ENCODE peak calls at places on chromosomes 6 and 20, in seven cellular contexts. One of them, this sample, is unnamed.

GRCh38 chr6:166586424-166587156 is at the start of gene RAMACL:
- DNase-seq in activated naive CD4-positive, alpha-beta T cell: no peak
- DNase-seq in fibroblast of pulmonary artery: no peak
- DNase-seq in EH: no peak
- DNase-seq in substantia nigra: no peak
- DNase-seq in activated CD4-positive, alpha-beta T cell treated with anti-CD3 and anti-CD28 coated beads, Interleukin-2, amount 50 U/mL, for 24 hours: peak; percentile 21
- DNase-seq in NCI-H1092: no peak
- DNase-seq in this sample: no peak

GRCh38 chr6:31386977-31387376 is 16.4 kb upstream of the MICA start:
- DNase-seq in activated naive CD4-positive, alpha-beta T cell: no peak
- DNase-seq in substantia nigra: no peak
- DNase-seq in NCI-H1092: no peak
- DNase-seq in EH: no peak
- DNase-seq in activated CD4-positive, alpha-beta T cell treated with anti-CD3 and anti-CD28 coated beads, Interleukin-2, amount 50 U/mL, for 24 hours: no peak
- DNase-seq in fibroblast of pulmonary artery: no peak
- DNase-seq in this sample: no peak

GRCh38 chr20:15917333-15917732 is 655.9 kb downstream of the KIF16B start:
- DNase-seq in fibroblast of pulmonary artery: no peak
- DNase-seq in substantia nigra: no peak
- DNase-seq in NCI-H1092: no peak
- DNase-seq in activated naive CD4-positive, alpha-beta T cell: no peak
- DNase-seq in EH: no peak
- DNase-seq in activated CD4-positive, alpha-beta T cell treated with anti-CD3 and anti-CD28 coated beads, Interleukin-2, amount 50 U/mL, for 24 hours: no peak
- DNase-seq in this sample: no peak

GRCh38 chr6:168265827-168266815 is 53.5 kb downstream of the DACT2 start:
- DNase-seq in activated naive CD4-positive, alpha-beta T cell: no peak
- DNase-seq in EH: no peak
- DNase-seq in substantia nigra: no peak
- DNase-seq in activated CD4-positive, alpha-beta T cell treated with anti-CD3 and anti-CD28 coated beads, Interleukin-2, amount 50 U/mL, for 24 hours: no peak
- DNase-seq in fibroblast of pulmonary artery: no peak
- DNase-seq in NCI-H1092: no peak
- DNase-seq in this sample: no peak

GRCh38 chr6:170091000-170091638 is 199.8 kb downstream of the DLL1 start:
- DNase-seq in activated naive CD4-positive, alpha-beta T cell: no peak
- DNase-seq in activated CD4-positive, alpha-beta T cell treated with anti-CD3 and anti-CD28 coated beads, Interleukin-2, amount 50 U/mL, for 24 hours: no peak
- DNase-seq in substantia nigra: no peak
- DNase-seq in EH: no peak
- DNase-seq in fibroblast of pulmonary artery: no peak
- DNase-seq in NCI-H1092: no peak
- DNase-seq in this sample: no peak

GRCh38 chr6:107064579-107065065 is 36.6 kb downstream of the MTRES1 start:
- DNase-seq in EH: peak; percentile 82
- DNase-seq in fibroblast of pulmonary artery: peak; percentile 79
- DNase-seq in NCI-H1092: no peak
- DNase-seq in activated naive CD4-positive, alpha-beta T cell: no peak
- DNase-seq in activated CD4-positive, alpha-beta T cell treated with anti-CD3 and anti-CD28 coated beads, Interleukin-2, amount 50 U/mL, for 24 hours: no peak
- DNase-seq in substantia nigra: no peak
- DNase-seq in this sample: peak; percentile 88

GRCh38 chr6:5569491-5569890 is 308.2 kb downstream of the FARS2 start:
- DNase-seq in fibroblast of pulmonary artery: no peak
- DNase-seq in substantia nigra: no peak
- DNase-seq in EH: peak; percentile 44
- DNase-seq in activated CD4-positive, alpha-beta T cell treated with anti-CD3 and anti-CD28 coated beads, Interleukin-2, amount 50 U/mL, for 24 hours: no peak
- DNase-seq in activated naive CD4-positive, alpha-beta T cell: no peak
- DNase-seq in NCI-H1092: no peak
- DNase-seq in this sample: peak; percentile 8

GRCh38 chr20:47774081-47774777 is 11.1 kb downstream of the SULF2 start:
- DNase-seq in fibroblast of pulmonary artery: no peak
- DNase-seq in activated naive CD4-positive, alpha-beta T cell: no peak
- DNase-seq in EH: no peak
- DNase-seq in NCI-H1092: peak; percentile 25
- DNase-seq in substantia nigra: no peak
- DNase-seq in activated CD4-positive, alpha-beta T cell treated with anti-CD3 and anti-CD28 coated beads, Interleukin-2, amount 50 U/mL, for 24 hours: no peak
- DNase-seq in this sample: no peak

GRCh38 chr20:32580970-32581838 is 3.9 kb downstream of the NOL4L start:
- DNase-seq in activated CD4-positive, alpha-beta T cell treated with anti-CD3 and anti-CD28 coated beads, Interleukin-2, amount 50 U/mL, for 24 hours: no peak
- DNase-seq in fibroblast of pulmonary artery: no peak
- DNase-seq in substantia nigra: no peak
- DNase-seq in EH: no peak
- DNase-seq in NCI-H1092: no peak
- DNase-seq in activated naive CD4-positive, alpha-beta T cell: no peak
- DNase-seq in this sample: no peak

GRCh38 chr6:38503032-38503784 is 136.5 kb downstream of the BTBD9 start:
- DNase-seq in activated CD4-positive, alpha-beta T cell treated with anti-CD3 and anti-CD28 coated beads, Interleukin-2, amount 50 U/mL, for 24 hours: no peak
- DNase-seq in substantia nigra: no peak
- DNase-seq in EH: no peak
- DNase-seq in activated naive CD4-positive, alpha-beta T cell: no peak
- DNase-seq in fibroblast of pulmonary artery: no peak
- DNase-seq in NCI-H1092: no peak
- DNase-seq in this sample: no peak

GRCh38 chr6:8085053-8085511 is 17.3 kb downstream of the EEF1E1 start:
- DNase-seq in substantia nigra: no peak
- DNase-seq in fibroblast of pulmonary artery: peak; percentile 94
- DNase-seq in EH: peak; percentile 97
- DNase-seq in activated CD4-positive, alpha-beta T cell treated with anti-CD3 and anti-CD28 coated beads, Interleukin-2, amount 50 U/mL, for 24 hours: no peak
- DNase-seq in NCI-H1092: no peak
- DNase-seq in activated naive CD4-positive, alpha-beta T cell: no peak
- DNase-seq in this sample: peak; percentile 99

GRCh38 chr20:56429496-56429895 is 17.4 kb downstream of the CASS4 start:
- DNase-seq in activated naive CD4-positive, alpha-beta T cell: no peak
- DNase-seq in substantia nigra: no peak
- DNase-seq in activated CD4-positive, alpha-beta T cell treated with anti-CD3 and anti-CD28 coated beads, Interleukin-2, amount 50 U/mL, for 24 hours: no peak
- DNase-seq in fibroblast of pulmonary artery: peak; percentile 65
- DNase-seq in EH: peak; percentile 83
- DNase-seq in NCI-H1092: no peak
- DNase-seq in this sample: peak; percentile 34

GRCh38 chr6:8282380-8282779 is 153.0 kb downstream of the SLC35B3 start:
- DNase-seq in activated naive CD4-positive, alpha-beta T cell: no peak
- DNase-seq in activated CD4-positive, alpha-beta T cell treated with anti-CD3 and anti-CD28 coated beads, Interleukin-2, amount 50 U/mL, for 24 hours: no peak
- DNase-seq in NCI-H1092: no peak
- DNase-seq in fibroblast of pulmonary artery: no peak
- DNase-seq in EH: no peak
- DNase-seq in substantia nigra: no peak
- DNase-seq in this sample: no peak

GRCh38 chr6:66883453-66883852 is 1176.4 kb upstream of the EYS start:
- DNase-seq in EH: no peak
- DNase-seq in NCI-H1092: no peak
- DNase-seq in substantia nigra: no peak
- DNase-seq in activated naive CD4-positive, alpha-beta T cell: no peak
- DNase-seq in fibroblast of pulmonary artery: no peak
- DNase-seq in activated CD4-positive, alpha-beta T cell treated with anti-CD3 and anti-CD28 coated beads, Interleukin-2, amount 50 U/mL, for 24 hours: no peak
- DNase-seq in this sample: no peak

GRCh38 chr20:16580127-16580526 is 6.9 kb upstream of the KIF16B start:
- DNase-seq in substantia nigra: no peak
- DNase-seq in activated naive CD4-positive, alpha-beta T cell: no peak
- DNase-seq in NCI-H1092: peak; percentile 12
- DNase-seq in fibroblast of pulmonary artery: peak; percentile 86
- DNase-seq in EH: peak; percentile 96
- DNase-seq in activated CD4-positive, alpha-beta T cell treated with anti-CD3 and anti-CD28 coated beads, Interleukin-2, amount 50 U/mL, for 24 hours: no peak
- DNase-seq in this sample: peak; percentile 88

GRCh38 chr20:58019027-58019849 is 209.2 kb downstream of the ANKRD60 start:
- DNase-seq in activated CD4-positive, alpha-beta T cell treated with anti-CD3 and anti-CD28 coated beads, Interleukin-2, amount 50 U/mL, for 24 hours: no peak
- DNase-seq in substantia nigra: no peak
- DNase-seq in EH: peak; percentile 92
- DNase-seq in NCI-H1092: no peak
- DNase-seq in activated naive CD4-positive, alpha-beta T cell: no peak
- DNase-seq in fibroblast of pulmonary artery: no peak
- DNase-seq in this sample: peak; percentile 72